ENCODE peak calls at places on chromosomes 6 and 20, in ten cellular contexts. F, T, H, R, G, O, E, M, W and U are unnamed samples.

GRCh38 chr6:144939926-144940325 is 654.8 kb downstream of the UTRN start:
- DNase-seq in O (no peak), M (no peak), F (no peak), E (no peak), W (no peak), T (no peak), H (no peak), G (no peak), R (peak; percentile 39), U (no peak)

GRCh38 chr6:31657406-31658157 is 1.9 kb downstream of the APOM start:
- DNase-seq in M (no peak), O (no peak), F (no peak), T (no peak), H (no peak), R (no peak), G (no peak), W (no peak), E (no peak), U (no peak)

GRCh38 chr6:1475169-1475568 is 85.8 kb downstream of the FOXF2 start:
- DNase-seq in T (no peak), R (no peak), O (no peak), E (no peak), F (no peak), M (no peak), H (no peak), W (no peak), G (no peak), U (no peak)

GRCh38 chr6:112539355-112539754 is 192.2 kb downstream of the RFPL4B start:
- DNase-seq in O (no peak), R (no peak), T (no peak), M (no peak), F (no peak), W (no peak), G (no peak), E (no peak), H (no peak), U (no peak)

GRCh38 chr20:25252686-25253421 is 5.0 kb downstream of the PYGB start:
- DNase-seq in H (no peak), M (no peak), G (no peak), F (peak; percentile 28), E (no peak), O (no peak), T (no peak), R (no peak), W (peak; percentile 35), U (no peak)

GRCh38 chr6:46044876-46045617 is 29.4 kb upstream of the CLIC5 start:
- DNase-seq in G (peak; percentile 68), E (peak; percentile 32), O (peak; percentile 18), H (peak; percentile 52), F (peak; percentile 70), R (peak; percentile 85), T (peak; percentile 96), M (no peak), W (no peak), U (no peak)

GRCh38 chr6:111210074-111210729 is 122.9 kb downstream of the SLC16A10 start:
- DNase-seq in F (peak; percentile 75), G (no peak), M (no peak), T (peak; percentile 73), R (peak; percentile 30), O (peak; percentile 54), W (peak; percentile 53), E (no peak), H (no peak), U (no peak)

GRCh38 chr6:293185-294174 is 1.2 kb downstream of the DUSP22 start:
- DNase-seq in E (no peak), T (no peak), W (peak; percentile 69), O (no peak), H (peak; percentile 69), G (peak; percentile 59), R (peak; percentile 26), M (no peak), F (no peak), U (no peak)

GRCh38 chr6:10567256-10568041 is 46.3 kb downstream of the GCNT2 start:
- DNase-seq in H (no peak), R (no peak), G (no peak), E (no peak), T (no peak), O (no peak), W (no peak), M (no peak), F (no peak), U (no peak)

GRCh38 chr20:35604444-35604750 is 11.2 kb upstream of the SPAG4 start:
- DNase-seq in F (no peak), R (no peak), H (no peak), G (no peak), M (no peak), W (peak; percentile 91), E (no peak), T (peak; percentile 23), O (no peak), U (no peak)

GRCh38 chr6:90003941-90004340 is 109.7 kb downstream of the GJA10 start:
- DNase-seq in G (no peak), W (no peak), R (peak; percentile 56), H (no peak), T (no peak), M (no peak), F (no peak), E (no peak), O (no peak), U (no peak)

GRCh38 chr20:3745686-3746173 is 13.2 kb downstream of the HSPA12B start:
- DNase-seq in G (peak; percentile 16), R (no peak), F (no peak), M (no peak), O (no peak), W (no peak), H (no peak), E (no peak), T (no peak), U (no peak)

DNA sequence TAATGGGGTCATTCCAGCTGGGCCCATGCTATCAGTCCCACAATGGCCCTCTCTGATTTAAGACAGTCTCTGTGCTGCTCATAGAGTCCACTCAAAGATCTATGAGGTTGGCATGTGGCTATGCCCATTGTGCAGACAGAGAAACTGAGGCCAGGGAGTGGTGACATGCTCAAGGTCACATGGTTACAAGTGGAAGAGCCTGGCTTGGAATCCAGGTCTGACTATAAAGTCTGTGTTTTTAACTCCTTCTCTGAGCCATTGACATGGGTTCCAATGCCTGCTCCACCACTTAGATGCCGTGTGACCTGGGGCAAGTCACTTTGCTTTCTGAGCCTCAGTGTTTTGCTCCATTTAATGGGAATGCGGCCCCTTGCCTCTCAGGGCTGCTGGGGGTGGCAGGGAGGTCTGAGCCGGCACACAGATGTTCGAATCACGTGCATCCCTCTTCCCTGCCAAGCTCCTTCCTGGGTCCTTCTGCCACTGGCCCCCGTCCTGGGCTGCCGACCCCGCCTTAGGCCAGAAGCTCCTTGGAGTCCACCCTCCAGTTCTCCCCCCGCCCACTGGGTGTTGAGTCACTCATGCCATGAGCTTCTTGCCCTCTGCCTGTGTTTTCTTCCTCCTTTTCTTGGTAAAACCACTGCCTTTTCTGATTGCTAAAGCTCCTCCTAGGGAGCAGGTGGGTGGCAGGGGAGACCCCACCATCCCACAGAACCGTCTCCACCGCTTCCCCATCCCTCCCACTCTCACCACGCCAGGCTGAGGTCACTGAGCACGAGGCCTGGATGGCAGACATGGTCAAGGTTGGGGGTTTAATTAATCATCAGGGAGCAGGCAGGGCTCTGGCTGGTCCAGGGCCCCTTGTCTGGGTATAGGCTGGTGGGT is 35.7 kb downstream of the CEBPB start:
- DNase-seq in H (peak; percentile 56), T (no peak), R (peak; percentile 58), E (no peak), M (peak; percentile 25), F (no peak), O (no peak), W (peak; percentile 35), G (peak; percentile 51), U (no peak)
- TF ChIP-seq CTCF in H (no peak), T (no peak), R (no peak), E (no peak), M (no peak), F (no peak), O (no peak), W (no peak), G (no peak), U (no peak)

DNA sequence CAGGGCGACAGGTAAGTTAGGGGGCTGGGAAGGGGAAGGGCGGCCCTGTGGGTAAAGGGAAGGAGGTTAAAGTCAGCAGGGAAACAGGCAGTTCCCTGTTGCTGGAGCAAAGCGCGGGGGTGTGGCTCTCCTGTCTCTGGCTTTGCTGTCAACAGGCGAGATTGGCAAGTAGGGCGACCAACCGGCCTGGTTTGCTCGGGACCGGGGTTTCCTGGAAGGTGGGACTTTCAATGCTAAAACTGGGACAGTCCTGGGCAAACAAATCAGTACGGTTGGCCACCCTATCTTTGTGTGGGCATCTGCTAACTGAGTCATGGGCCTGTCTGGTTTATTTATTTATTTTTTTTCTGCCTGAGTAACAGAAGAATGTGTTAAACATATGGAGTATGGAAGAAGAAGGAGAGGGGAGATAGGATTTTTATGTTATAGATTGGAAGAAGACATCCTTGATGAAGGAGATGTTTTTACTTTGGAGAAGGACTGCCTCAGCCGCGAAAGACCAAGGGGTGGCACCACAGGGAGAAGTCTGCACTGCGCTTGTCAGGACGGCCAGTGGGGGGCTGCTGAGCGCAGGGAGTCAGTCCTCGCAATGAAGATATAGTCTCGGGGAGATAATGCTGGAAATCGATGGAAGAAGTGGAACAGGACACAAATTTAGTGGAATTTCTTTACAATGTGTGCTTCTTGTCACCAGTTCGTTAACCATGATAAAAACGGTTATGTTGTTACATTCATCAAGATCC is 43.4 kb upstream of the ESR1 start:
- DNase-seq in G (peak; percentile 96), E (peak; percentile 95), M (peak; percentile 91), R (peak; percentile 81), H (peak; percentile 91), O (peak; percentile 58), T (peak; percentile 86), F (peak; percentile 77), W (peak; percentile 99), U (peak; percentile 68)
- H3K4me3 ChIP-seq in G (peak overlapping the region; percentile 16), E (peak overlapping the region; percentile 57), M (peak overlapping the region; percentile 15), R (peak overlapping the region; percentile 34), H (peak overlapping the region; percentile 23), O (peak overlapping the region; percentile 15), T (no peak overlapping the region), F (no peak overlapping the region), W (peak overlapping the region; percentile 19), U (peak overlapping the region; percentile 5)

DNA sequence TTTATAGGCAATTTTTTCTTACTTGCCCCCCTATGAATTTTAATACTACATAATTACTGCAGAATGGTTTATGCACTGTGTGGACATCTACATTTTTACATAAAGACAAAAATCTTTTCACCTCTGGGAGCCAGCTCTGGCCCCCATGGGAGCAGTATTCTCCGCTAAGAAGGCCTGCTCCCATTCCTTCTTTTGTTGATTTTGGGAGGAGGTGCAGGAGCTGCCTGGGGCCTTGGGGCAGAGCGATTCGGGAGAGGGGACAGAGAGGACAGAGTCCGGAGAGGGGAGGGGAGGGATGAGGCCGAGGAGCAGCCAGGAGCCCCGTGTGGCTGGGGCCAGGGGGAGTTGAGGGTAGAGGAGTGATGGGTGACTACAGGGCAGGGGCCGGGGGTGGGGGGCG is 452.0 kb downstream of the PREX1 start:
- DNase-seq in O (no peak), G (no peak), T (no peak), H (no peak), E (no peak), M (no peak), W (no peak), R (no peak), F (no peak), U (no peak)
- H3K27ac ChIP-seq in O (no peak overlapping the region), G (no peak overlapping the region), T (no peak overlapping the region), H (no peak overlapping the region), E (no peak overlapping the region), M (no peak overlapping the region), W (peak overlapping the region; percentile 17), R (no peak overlapping the region), F (no peak overlapping the region), U (no peak overlapping the region)

DNA sequence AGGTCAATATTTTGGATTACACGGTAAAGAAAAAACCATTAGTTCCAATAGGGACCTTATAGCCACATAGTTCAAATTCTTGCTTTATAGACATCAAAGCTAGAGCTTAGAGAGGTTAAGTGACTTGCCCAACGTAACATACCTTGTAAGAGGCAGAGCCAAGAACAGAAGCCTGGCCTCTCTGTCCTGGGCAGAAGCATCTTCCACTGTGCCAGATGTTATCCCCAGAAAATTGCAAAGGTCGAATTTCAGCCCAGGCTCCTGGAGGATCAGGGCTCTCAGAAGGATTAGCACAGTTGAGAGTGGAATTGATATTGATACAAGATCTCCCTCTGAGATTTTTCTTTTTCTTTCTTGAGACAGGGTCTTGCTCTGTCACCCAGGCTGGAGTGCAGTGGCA is 6.1 kb downstream of the SMIM28 start:
- DNase-seq in O (no peak), F (no peak), W (no peak), M (no peak), E (no peak), G (no peak), H (no peak), R (no peak), T (no peak), U (no peak)
- TF ChIP-seq CTCF in O (no peak), F (no peak), W (no peak), M (no peak), E (no peak), G (no peak), H (no peak), R (no peak), T (no peak), U (no peak)